ENCODE peak calls at places on chromosomes 6 and 20, in eight cellular contexts. F, R, T, D, V, K, Q and H are unnamed samples.

GRCh38 chr6:56891754-56892153 is 63.2 kb upstream of the BEND6 start:
- DNase-seq in K (peak), R (no peak), F (no peak), V (no peak), D (no peak), Q (no peak), T (no peak), H (no peak)

GRCh38 chr6:116352515-116353471 is 18.0 kb upstream of the DSE start:
- DNase-seq in D (no peak), R (no peak), Q (no peak), V (no peak), K (no peak), T (peak), F (no peak), H (no peak)

GRCh38 chr6:56370127-56370540 is 122.8 kb upstream of the COL21A1 start:
- DNase-seq in F (peak), K (peak), Q (peak), V (peak), R (peak), T (peak), D (peak), H (peak)

GRCh38 chr6:79670789-79671188 is 39.7 kb downstream of the SH3BGRL2 start:
- DNase-seq in Q (no peak), R (no peak), K (peak), D (no peak), T (no peak), F (no peak), V (no peak), H (no peak)

GRCh38 chr6:75946146-75946831 is 126.2 kb downstream of the IMPG1 start:
- DNase-seq in R (no peak), K (peak), T (no peak), F (no peak), D (no peak), V (no peak), Q (no peak), H (no peak)

GRCh38 chr20:57384953-57385761 is 6.0 kb upstream of the RBM38 start:
- DNase-seq in T (no peak), F (peak), K (no peak), V (no peak), D (no peak), R (no peak), Q (no peak), H (peak)

GRCh38 chr6:44237813-44238433 is 9.0 kb upstream of the HSP90AB1 start:
- DNase-seq in Q (peak), F (peak), T (peak), V (peak), D (peak), R (peak), K (peak), H (peak)

GRCh38 chr6:90048191-90048969 is 154.1 kb downstream of the GJA10 start:
- DNase-seq in Q (no peak), D (no peak), R (no peak), T (no peak), V (no peak), F (no peak), K (no peak), H (no peak)

GRCh38 chr6:16731503-16732018 is 29.7 kb downstream of the ATXN1 start:
- DNase-seq in F (no peak), Q (no peak), D (no peak), R (no peak), K (no peak), T (no peak), V (no peak), H (no peak)

GRCh38 chr6:166553563-166554271 is 32.8 kb downstream of the RAMACL start:
- DNase-seq in R (no peak), Q (no peak), F (peak), T (peak), D (no peak), V (no peak), K (no peak), H (no peak)

GRCh38 chr6:46729810-46730342 is 5.3 kb downstream of the PLA2G7 start:
- DNase-seq in T (no peak), F (no peak), D (no peak), R (no peak), K (no peak), Q (no peak), V (no peak), H (no peak)

GRCh38 chr6:137977814-137978213 is 110.8 kb downstream of the TNFAIP3 start:
- DNase-seq in R (no peak), D (no peak), V (no peak), T (no peak), F (no peak), K (no peak), Q (no peak), H (no peak)

GRCh38 chr6:106501836-106502447 is 127.4 kb downstream of the RTN4IP1 start:
- DNase-seq in D (no peak), F (no peak), R (no peak), K (no peak), V (no peak), T (no peak), Q (no peak), H (no peak)

GRCh38 chr6:3209114-3210023 is 18.1 kb downstream of the TUBB2B start:
- DNase-seq in K (peak), F (no peak), R (peak), Q (no peak), D (peak), V (no peak), T (peak), H (peak)

GRCh38 chr20:53220482-53221307 is 248.5 kb downstream of the TSHZ2 start:
- DNase-seq in Q (no peak), D (no peak), K (no peak), T (peak), V (no peak), R (no peak), F (no peak), H (no peak)

GRCh38 chr6:29954272-29954671 is 11.9 kb downstream of the HLA-A start:
- DNase-seq in T (no peak), R (no peak), F (no peak), K (no peak), Q (no peak), D (no peak), V (no peak), H (no peak)

GRCh38 chr6:135410856-135411255 is 86.7 kb downstream of the AHI1 start:
- DNase-seq in T (no peak), K (no peak), V (no peak), D (no peak), Q (no peak), R (no peak), F (no peak), H (no peak)

GRCh38 chr6:54698974-54699373 is 147.6 kb upstream of the FAM83B start:
- DNase-seq in R (no peak), Q (no peak), D (no peak), K (no peak), F (no peak), T (peak), V (no peak), H (no peak)

GRCh38 chr6:113414511-113414910 is 442.6 kb upstream of the MARCKS start:
- DNase-seq in K (no peak), Q (peak), T (peak), V (peak), F (no peak), D (peak), R (peak), H (no peak)

GRCh38 chr20:52105573-52106422 is 85.8 kb downstream of the ZFP64 start:
- DNase-seq in Q (no peak), R (no peak), T (peak), V (no peak), K (peak), F (no peak), D (peak), H (peak)

GRCh38 chr20:49455691-49456090 is 26.8 kb downstream of the KCNB1 start:
- DNase-seq in D (no peak), F (no peak), Q (no peak), T (no peak), R (no peak), K (no peak), V (no peak), H (no peak)

GRCh38 chr20:48295445-48295903 is 510.2 kb upstream of the SULF2 start:
- DNase-seq in R (no peak), Q (no peak), D (peak), T (peak), V (no peak), F (no peak), K (peak), H (peak)

GRCh38 chr6:105135907-105136432 is 43.8 kb downstream of the POPDC3 start:
- DNase-seq in D (no peak), K (peak), F (no peak), R (no peak), V (no peak), Q (no peak), T (peak), H (no peak)

GRCh38 chr6:127300411-127300810 is 33.7 kb downstream of the RNF146 start:
- DNase-seq in Q (no peak), V (no peak), R (no peak), F (no peak), K (peak), D (no peak), T (peak), H (no peak)

GRCh38 chr20:61397790-61398189 is 145.7 kb downstream of the CDH4 start:
- DNase-seq in K (no peak), R (no peak), Q (no peak), V (no peak), F (no peak), T (no peak), D (no peak), H (peak)

GRCh38 chr6:83592770-83593394 is 80.5 kb downstream of the PRSS35 start:
- DNase-seq in Q (no peak), D (peak), F (no peak), V (no peak), R (peak), T (peak), K (peak), H (no peak)

GRCh38 chr6:43335469-43335868 is 26.8 kb upstream of the CRIP3 start:
- DNase-seq in F (no peak), D (no peak), V (no peak), K (no peak), T (no peak), R (peak), Q (no peak), H (no peak)

GRCh38 chr6:148779142-148779562 is 32.3 kb downstream of the UST start:
- DNase-seq in D (no peak), K (no peak), V (no peak), F (no peak), Q (no peak), T (no peak), R (no peak), H (no peak)

GRCh38 chr20:62119591-62120364 is 2.5 kb upstream of the LSM14B start:
- DNase-seq in Q (peak), V (peak), K (no peak), R (peak), F (no peak), D (no peak), T (no peak), H (no peak)

GRCh38 chr6:138442663-138443062 is 38.6 kb downstream of the HEBP2 start:
- DNase-seq in R (no peak), D (no peak), F (no peak), T (peak), V (no peak), Q (no peak), K (no peak), H (no peak)

GRCh38 chr20:25453035-25453810 is 45.8 kb downstream of the GINS1 start:
- DNase-seq in F (no peak), D (no peak), T (peak), R (no peak), V (no peak), Q (no peak), K (no peak), H (no peak)

GRCh38 chr6:90502381-90502780 is 84.5 kb downstream of the MAP3K7 start:
- DNase-seq in F (no peak), T (no peak), K (no peak), R (no peak), Q (no peak), D (no peak), V (no peak), H (no peak)

DNA sequence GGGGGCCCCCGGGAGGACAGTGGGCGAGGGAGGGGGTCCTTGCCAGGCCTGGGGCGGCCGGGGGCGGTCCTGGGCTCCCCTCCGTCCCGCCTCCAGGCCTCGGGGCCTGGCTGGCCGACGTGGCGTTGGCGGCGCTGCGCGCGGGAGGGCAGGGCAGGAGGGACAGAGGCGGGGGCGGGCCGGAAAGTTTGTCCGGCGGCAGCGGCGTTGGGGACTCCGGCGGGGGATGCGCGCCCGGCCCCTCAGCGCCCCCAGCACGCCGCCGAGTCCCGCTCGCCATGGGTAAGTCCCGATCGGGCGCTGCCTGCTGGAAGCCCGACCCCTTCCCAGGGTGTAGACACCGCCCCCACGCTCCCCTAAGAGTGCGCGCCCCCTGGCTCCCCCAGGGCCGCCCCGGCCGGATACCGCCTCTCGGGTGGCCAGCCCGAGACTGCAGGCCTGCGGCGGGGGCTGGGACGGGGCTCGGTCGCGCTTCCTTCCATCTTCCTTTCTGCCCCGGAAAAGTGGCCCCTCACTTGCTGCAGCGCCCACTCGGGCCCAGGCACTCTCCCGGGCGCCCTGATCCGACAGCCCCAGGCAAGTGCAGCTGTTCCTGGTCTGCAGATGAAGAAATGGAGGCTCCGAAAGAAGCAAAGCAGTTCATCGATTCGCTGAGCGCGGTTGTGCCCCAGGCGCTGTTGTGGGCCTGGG is at the start of gene SLC2A10:
- DNase-seq in F (peak), T (no peak), Q (peak), V (peak), D (no peak), R (peak), K (peak), H (peak)
- TF ChIP-seq CTCF in F (no peak), T (no peak), Q (no peak), V (no peak), D (no peak), R (no peak), K (no peak), H (peak)

GRCh38 chr6:39224523-39225182 is 4.6 kb downstream of the KCNK5 start:
- DNase-seq in K (no peak), D (no peak), Q (peak), R (no peak), T (no peak), F (no peak), V (no peak), H (no peak)
- H3K27ac ChIP-seq in K (peak), D (no peak), Q (peak), R (no peak), T (no peak), F (peak), V (peak), H (no peak)

GRCh38 chr20:46715292-46715756 is 5.9 kb downstream of the SLC2A10 start:
- DNase-seq in V (peak), T (no peak), K (peak), Q (peak), R (peak), F (peak), D (peak), H (peak)
- TF ChIP-seq CTCF in V (no peak), T (peak), K (peak), Q (peak), R (no peak), F (no peak), D (no peak), H (peak)

GRCh38 chr6:10410214-10410873 is 4.5 kb downstream of the TFAP2A start:
- DNase-seq in K (peak), R (no peak), T (peak), Q (no peak), D (no peak), V (no peak), F (no peak), H (no peak)

GRCh38 chr6:10411131-10411914 is 3.6 kb downstream of the TFAP2A start:
- DNase-seq in Q (no peak), D (no peak), V (no peak), T (peak), K (peak), F (no peak), R (no peak), H (no peak)

GRCh38 chr6:10409766-10410209 is 5.1 kb downstream of the TFAP2A start:
- DNase-seq in K (peak), Q (no peak), F (no peak), V (no peak), D (no peak), T (peak), R (no peak), H (peak)

GRCh38 chr6:10407674-10408054 is 7.2 kb downstream of the TFAP2A start:
- DNase-seq in D (no peak), Q (no peak), K (no peak), T (no peak), R (no peak), V (no peak), F (no peak), H (no peak)

GRCh38 chr6:10409160-10409765 is 5.6 kb downstream of the TFAP2A start:
- DNase-seq in F (no peak), T (peak), K (no peak), V (no peak), Q (no peak), D (no peak), R (no peak), H (no peak)
- H3K27ac ChIP-seq in F (no peak), T (peak), K (no peak), V (no peak), Q (no peak), D (peak), R (no peak), H (peak)